ENCODE peak calls at places on chromosomes 5 and 9, in nine cellular contexts. T, O, X, G, M, F, W, I and B are unnamed samples.
A peak's percentile ranks its signal among the peaks of the same experiment; 100 is the strongest.

GRCh38 chr5:159210306-159210722 is 961 bp upstream of the RNF145 start:
- DNase-seq in X (no peak), W (no peak), M (no peak), T (peak; percentile 83), I (no peak), F (no peak), O (no peak), G (no peak), B (no peak)

GRCh38 chr9:87334366-87334765 is 163.3 kb upstream of the DAPK1 start:
- DNase-seq in F (no peak), T (no peak), W (no peak), I (no peak), M (no peak), O (no peak), G (no peak), X (no peak), B (no peak)

GRCh38 chr5:7374186-7374585 is 21.8 kb upstream of the ADCY2 start:
- DNase-seq in T (no peak), G (no peak), F (no peak), O (no peak), M (no peak), I (no peak), X (no peak), W (no peak), B (no peak)

GRCh38 chr5:50302815-50303490 is 138.1 kb downstream of the EMB start:
- DNase-seq in T (peak; percentile 98), I (no peak), F (no peak), O (no peak), G (no peak), W (no peak), M (no peak), X (no peak), B (no peak)

GRCh38 chr9:128027166-128027539 is 40.0 kb downstream of the NAIF1 start:
- DNase-seq in M (no peak), T (no peak), O (no peak), W (no peak), I (no peak), F (peak; percentile 49), X (no peak), G (no peak), B (no peak)

GRCh38 chr5:149439899-149440655 is 61.0 kb upstream of the IL17B start:
- DNase-seq in W (no peak), I (no peak), X (no peak), G (no peak), T (peak; percentile 98), F (no peak), M (peak; percentile 76), O (no peak), B (peak; percentile 59)

GRCh38 chr5:98299435-98299834 is 474.0 kb upstream of the RGMB start:
- DNase-seq in X (no peak), I (no peak), G (no peak), F (no peak), M (no peak), W (no peak), O (no peak), T (peak; percentile 22), B (no peak)

GRCh38 chr5:124755565-124755964 is 9.1 kb upstream of the ZNF608 start:
- DNase-seq in W (no peak), M (no peak), X (no peak), T (no peak), G (no peak), O (peak; percentile 56), I (no peak), F (no peak), B (no peak)

GRCh38 chr9:126235844-126236243 is 90.8 kb upstream of the MVB12B start:
- DNase-seq in O (no peak), I (no peak), F (no peak), M (no peak), G (no peak), X (no peak), T (no peak), W (no peak), B (no peak)

GRCh38 chr5:5711112-5711511 is 288.6 kb downstream of the ICE1 start:
- DNase-seq in F (no peak), M (no peak), O (no peak), X (no peak), I (no peak), W (no peak), T (no peak), G (no peak), B (no peak)

GRCh38 chr9:114691046-114691955 is 9.3 kb upstream of the TEX48 start:
- DNase-seq in F (peak; percentile 10), T (peak; percentile 91), O (no peak), W (no peak), G (peak; percentile 69), M (no peak), I (no peak), X (no peak), B (no peak)

GRCh38 chr5:136018814-136019777 is 9.7 kb upstream of the TGFBI start:
- DNase-seq in M (no peak), G (peak; percentile 90), I (no peak), O (no peak), T (peak; percentile 56), F (no peak), X (no peak), W (no peak), B (no peak)